ENCODE peak calls at places on chromosomes 5 and 9, in four cellular contexts. B is esophagus squamous epithelium, O is HS-27A, N is DMS79. Q is an unnamed sample.

GRCh38 chr5:14777187-14777586 is 94.4 kb downstream of the ANKH start:
- DNase-seq in B (no peak), O (no peak), N (no peak), Q (no peak)

GRCh38 chr9:130972957-130973685 is 34.1 kb upstream of the FIBCD1 start:
- DNase-seq in B (no peak), O (no peak), N (no peak), Q (no peak)

GRCh38 chr5:74954919-74955318 is 88.7 kb upstream of the FAM169A start:
- DNase-seq in B (no peak), O (no peak), N (no peak), Q (no peak)

GRCh38 chr5:6574111-6574510 is 58.7 kb downstream of the NSUN2 start:
- DNase-seq in B (no peak), O (no peak), N (no peak), Q (no peak)

GRCh38 chr5:129078660-129079059 is 15.9 kb upstream of the ISOC1 start:
- DNase-seq in B (no peak), O (no peak), N (no peak), Q (no peak)

GRCh38 chr5:69052181-69052580 is 41.6 kb upstream of the SLC30A5 start:
- DNase-seq in B (no peak), O (no peak), N (no peak), Q (no peak)

GRCh38 chr9:36033788-36034187 is 2.9 kb upstream of the RECK start:
- DNase-seq in B (no peak), O (no peak), N (no peak), Q (no peak)

GRCh38 chr5:19256036-19256435 is 732.0 kb downstream of the CDH18 start:
- DNase-seq in B (no peak), O (no peak), N (no peak), Q (no peak)

GRCh38 chr5:138870611-138871010 is 4.5 kb downstream of the LRRTM2 start:
- DNase-seq in B (no peak), O (no peak), N (no peak), Q (no peak)

GRCh38 chr5:151141535-151141934 is 16.0 kb downstream of the ANXA6 start:
- DNase-seq in B (no peak), O (no peak), N (no peak), Q (no peak)

GRCh38 chr5:84059672-84060071 is 325.0 kb downstream of the EDIL3 start:
- DNase-seq in B (no peak), O (no peak), N (no peak), Q (no peak)

Q was measured in NCI-H187 treated with DMSO at 0.1 percent for 48 hours.